ENCODE peak calls at places on chromosomes 11 and 22, in five cellular contexts. P, F, U, G and Y are unnamed samples.

GRCh38 chr11:15923169-15923568 is 433.2 kb downstream of the SOX6 start:
- DNase-seq in P (no peak), U (no peak), F (no peak), G (no peak), Y (no peak)

GRCh38 chr11:629237-629583 is 2.2 kb upstream of the SCT start:
- DNase-seq in P (no peak), F (no peak), U (no peak), G (no peak), Y (no peak)

GRCh38 chr22:28000361-28000760 is 81.3 kb upstream of the PITPNB start:
- DNase-seq in U (peak; percentile 32), P (no peak), G (no peak), F (no peak), Y (no peak)

GRCh38 chr11:69486773-69487266 is 5.4 kb downstream of the LINC01488 start:
- DNase-seq in F (no peak), P (no peak), U (peak; percentile 38), G (no peak), Y (no peak)

GRCh38 chr11:86617502-86617901 is 54.9 kb downstream of the ME3 start:
- DNase-seq in G (peak; percentile 86), F (no peak), P (no peak), U (no peak), Y (no peak)

GRCh38 chr11:65212226-65212801 is 30.6 kb downstream of the CAPN1 start:
- DNase-seq in G (no peak), U (no peak), F (no peak), P (no peak), Y (peak; percentile 40)

GRCh38 chr11:126544311-126545056 is 189.0 kb downstream of the ST3GAL4 start:
- DNase-seq in U (no peak), P (peak; percentile 23), F (no peak), G (peak; percentile 73), Y (peak; percentile 21)

GRCh38 chr11:32333335-32333991 is 101.9 kb downstream of the WT1 start:
- DNase-seq in U (peak; percentile 68), P (peak; percentile 50), F (no peak), G (peak; percentile 45), Y (peak; percentile 60)

GRCh38 chr22:46353483-46354105 is 18.1 kb downstream of the TRMU start:
- DNase-seq in U (no peak), P (no peak), G (no peak), F (no peak), Y (no peak)

GRCh38 chr11:111417766-111418435 is 38.8 kb upstream of the POU2AF1 start:
- DNase-seq in F (no peak), P (no peak), G (peak; percentile 86), U (no peak), Y (peak; percentile 95)

GRCh38 chr22:28791841-28792490 is 8.4 kb downstream of the XBP1 start:
- DNase-seq in F (no peak), U (no peak), G (no peak), P (no peak), Y (peak; percentile 58)

GRCh38 chr11:73237471-73238290 is 19.6 kb downstream of the P2RY2 start:
- DNase-seq in G (peak; percentile 8), P (no peak), U (no peak), F (peak; percentile 33), Y (peak; percentile 32)

GRCh38 chr11:67369801-67370284 is 3.6 kb downstream of the CLCF1 start:
- DNase-seq in G (peak; percentile 54), F (no peak), U (no peak), P (no peak), Y (peak; percentile 89)

GRCh38 chr22:24728790-24729637 is 45.5 kb downstream of the PIWIL3 start:
- DNase-seq in F (no peak), G (peak; percentile 54), U (no peak), P (no peak), Y (peak; percentile 92)

GRCh38 chr22:26168934-26169311 is 339 bp upstream of the SEZ6L start:
- DNase-seq in U (no peak), G (no peak), F (no peak), P (no peak), Y (no peak)

GRCh38 chr22:38295863-38296262 is 21.4 kb downstream of the CSNK1E start:
- DNase-seq in F (no peak), P (no peak), G (no peak), U (no peak), Y (no peak)

GRCh38 chr11:74696932-74697687 is 34.1 kb downstream of the CHRDL2 start:
- DNase-seq in F (no peak), G (peak; percentile 74), P (no peak), U (peak; percentile 82), Y (peak; percentile 96)

GRCh38 chr22:46049726-46050450 is 72.9 kb upstream of the WNT7B start:
- DNase-seq in U (peak; percentile 44), G (no peak), P (no peak), F (peak; percentile 54), Y (no peak)

GRCh38 chr11:118098996-118099837 is 12.5 kb upstream of the SMIM35 start:
- DNase-seq in P (no peak), F (no peak), U (no peak), G (no peak), Y (no peak)

GRCh38 chr22:36204641-36205032 is 3.0 kb upstream of the APOL4 start:
- DNase-seq in F (no peak), G (no peak), U (no peak), P (no peak), Y (no peak)

GRCh38 chr22:46070215-46070721 is 80.1 kb upstream of the PPARA start:
- DNase-seq in G (no peak), F (peak; percentile 66), U (peak; percentile 84), P (no peak), Y (peak; percentile 63)

GRCh38 chr11:58957922-58958321 is 18.6 kb downstream of the GLYATL1 start:
- DNase-seq in G (no peak), U (no peak), P (no peak), F (no peak), Y (no peak)

GRCh38 chr11:26839911-26840705 is 118.2 kb upstream of the SLC5A12 start:
- DNase-seq in U (no peak), G (no peak), P (no peak), F (no peak), Y (no peak)

GRCh38 chr11:123235117-123235686 is 40.2 kb upstream of the CLMP start:
- DNase-seq in P (no peak), U (peak; percentile 55), F (no peak), G (no peak), Y (peak; percentile 48)

GRCh38 chr22:39306456-39307361 is 12.7 kb downstream of the RPL3 start:
- DNase-seq in G (no peak), P (no peak), U (peak; percentile 67), F (peak; percentile 61), Y (no peak)

GRCh38 chr11:61976813-61977475 is 9.5 kb upstream of the FTH1 start:
- DNase-seq in U (no peak), G (no peak), P (no peak), F (no peak), Y (no peak)

GRCh38 chr11:130727715-130728114 is 188.6 kb downstream of the SNX19 start:
- DNase-seq in G (no peak), F (no peak), P (no peak), U (no peak), Y (no peak)

GRCh38 chr22:33971561-33971961 is 51.3 kb upstream of the LARGE1 start:
- DNase-seq in U (no peak), F (no peak), P (no peak), G (no peak), Y (no peak)

GRCh38 chr22:24512043-24512442 is 16.9 kb downstream of the UPB1 start:
- DNase-seq in F (no peak), U (no peak), P (no peak), G (no peak), Y (no peak)

GRCh38 chr22:21641417-21641794 is 696 bp upstream of the SDF2L1 start:
- DNase-seq in G (peak; percentile 51), U (peak; percentile 64), F (no peak), P (no peak), Y (peak; percentile 66)

GRCh38 chr11:102592634-102593581 is 32.2 kb downstream of the MMP20 start:
- DNase-seq in P (no peak), G (no peak), F (no peak), U (no peak), Y (peak; percentile 27)
- TF ChIP-seq CTCF in P (peak; percentile 49), G (peak; percentile 62), F (peak; percentile 73), U (peak; percentile 27), Y (peak; percentile 70)

DNA sequence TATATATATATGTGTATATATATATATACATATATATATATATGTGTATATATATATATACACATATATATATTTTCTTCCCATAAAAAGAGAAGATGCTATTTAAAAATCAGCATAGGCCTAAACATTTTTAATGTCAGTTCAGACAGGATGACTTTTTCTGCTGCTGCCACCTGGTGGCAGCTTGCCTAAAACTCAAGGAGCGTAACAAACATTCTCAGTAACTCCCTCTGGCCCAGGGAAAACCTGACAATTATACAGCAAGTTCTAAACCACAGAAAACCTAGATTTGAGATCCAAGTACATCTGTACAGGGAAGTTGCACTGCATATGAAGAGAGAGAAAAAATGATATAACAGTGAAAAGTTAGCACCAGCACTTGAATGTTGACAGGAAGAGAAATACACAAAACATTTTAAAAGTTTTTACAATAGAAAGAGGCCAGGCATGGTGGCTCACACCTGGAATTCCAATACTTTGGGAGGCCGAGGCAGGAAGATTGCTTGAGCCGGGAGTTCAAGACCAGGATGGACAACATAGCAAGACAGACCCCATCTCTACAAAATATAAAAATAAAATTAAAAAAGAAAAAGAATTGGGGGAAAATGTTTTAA is 16.6 kb downstream of the OR8A1 start:
- DNase-seq in G (peak; percentile 72), U (peak; percentile 59), F (no peak), P (peak; percentile 24), Y (peak; percentile 63)
- TF ChIP-seq CTCF in G (peak; percentile 71), U (peak; percentile 58), F (peak; percentile 70), P (peak; percentile 74), Y (peak; percentile 66)

GRCh38 chr11:79160786-79161403 is 279.9 kb downstream of the TENM4 start:
- DNase-seq in G (peak; percentile 23), U (no peak), P (no peak), F (no peak), Y (peak; percentile 21)
- TF ChIP-seq CTCF in G (peak; percentile 59), U (peak; percentile 18), P (peak; percentile 44), F (peak; percentile 54), Y (peak; percentile 50)

GRCh38 chr22:42075277-42075676 is 1.2 kb downstream of the PHETA2 start:
- DNase-seq in G (no peak), U (no peak), F (no peak), P (no peak), Y (no peak)

GRCh38 chr22:42072606-42073330 is 1.3 kb upstream of the PHETA2 start:
- DNase-seq in F (no peak), P (no peak), G (no peak), U (no peak), Y (no peak)

GRCh38 chr22:42073568-42074152 is 388 bp upstream of the PHETA2 start:
- DNase-seq in P (no peak), U (no peak), G (no peak), F (no peak), Y (no peak)

GRCh38 chr22:42074846-42075245 is 798 bp downstream of the PHETA2 start:
- DNase-seq in F (no peak), G (no peak), P (no peak), U (no peak), Y (no peak)

DNA sequence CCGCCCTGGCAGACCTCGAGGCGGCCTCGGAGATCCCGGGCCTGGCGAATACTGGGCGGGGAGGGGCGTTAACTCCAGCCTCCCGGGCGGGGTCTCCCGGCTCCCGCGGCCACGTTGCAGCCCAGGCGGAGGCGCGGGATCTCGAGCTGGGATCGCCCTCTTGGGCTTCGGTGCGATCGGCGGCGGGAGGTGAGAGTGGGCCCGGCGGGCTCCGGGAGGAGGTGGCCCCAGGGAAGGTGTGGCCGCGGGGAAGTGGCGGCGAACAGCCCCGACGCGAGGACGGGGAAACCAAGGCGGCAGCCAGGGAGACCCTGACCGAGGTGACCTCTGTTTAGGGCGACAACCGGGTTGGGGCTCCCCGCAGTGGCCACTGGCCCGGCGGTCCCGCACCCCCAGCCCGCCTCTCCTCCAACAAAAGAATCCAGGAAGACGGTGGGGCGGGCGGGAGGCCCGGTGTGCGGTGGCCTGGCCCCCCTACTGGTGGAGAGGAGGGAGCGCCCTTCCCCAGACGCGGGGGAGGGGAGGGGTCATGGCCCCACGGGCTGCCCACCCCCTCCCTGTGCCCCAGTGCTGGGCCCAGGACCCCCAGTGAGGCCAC is at the start of gene PHETA2:
- DNase-seq in U (peak; percentile 77), F (no peak), P (no peak), G (peak; percentile 42), Y (peak; percentile 58)
- TF ChIP-seq CTCF in U (peak; percentile 55), F (peak; percentile 33), P (peak; percentile 52), G (peak; percentile 41), Y (peak; percentile 43)